ENCODE peak calls at places on chromosomes 3 and 15, in five cellular contexts. J is amniotic epithelial cell, D is NCI-H774, V is right lobe of liver, G is right cardiac atrium. B is an unnamed sample.
A peak's percentile ranks its signal among the peaks of the same experiment; 100 is the strongest.

GRCh38 chr3:121473001-121473400 is 72.8 kb downstream of the POLQ start:
- DNase-seq in J (no peak), D (no peak), V (no peak), G (no peak), B (no peak)

GRCh38 chr3:15768421-15769255 is 29.1 kb downstream of the ANKRD28 start:
- DNase-seq in J (peak; percentile 97), D (peak; percentile 4), V (peak; percentile 73), G (peak; percentile 10), B (no peak)

GRCh38 chr15:55535436-55535835 is 27.4 kb upstream of the DNAAF4 start:
- DNase-seq in J (no peak), D (no peak), V (no peak), G (no peak), B (no peak)

GRCh38 chr3:46670000-46670890 is 23.2 kb downstream of the ALS2CL start:
- DNase-seq in J (no peak), D (no peak), V (peak; percentile 33), G (no peak), B (peak; percentile 17)

GRCh38 chr3:134992180-134992579 is 197.1 kb downstream of the EPHB1 start:
- DNase-seq in J (no peak), D (no peak), V (no peak), G (no peak), B (no peak)

GRCh38 chr15:41501191-41501917 is 7.7 kb downstream of the ITPKA start:
- DNase-seq in J (no peak), D (no peak), V (no peak), G (no peak), B (no peak)

GRCh38 chr15:90074916-90075315 is 27.4 kb downstream of the IDH2 start:
- DNase-seq in J (no peak), D (no peak), V (no peak), G (no peak), B (no peak)

GRCh38 chr3:12948891-12949711 is 107.7 kb upstream of the RPL32 start:
- DNase-seq in J (peak; percentile 58), D (no peak), V (no peak), G (no peak), B (no peak)

GRCh38 chr15:28017423-28017924 is 81.6 kb downstream of the OCA2 start:
- DNase-seq in J (no peak), D (no peak), V (peak; percentile 82), G (no peak), B (no peak)

GRCh38 chr15:65980824-65981456 is 111.6 kb downstream of the RAB11A start:
- DNase-seq in J (peak; percentile 84), D (peak; percentile 18), V (peak; percentile 59), G (peak; percentile 52), B (peak; percentile 25)

GRCh38 chr15:57861805-57862586 is 155.5 kb downstream of the POLR2M start:
- DNase-seq in J (peak; percentile 66), D (no peak), V (no peak), G (no peak), B (no peak)

GRCh38 chr3:65713016-65713415 is 325.7 kb downstream of the MAGI1 start:
- DNase-seq in J (peak; percentile 90), D (no peak), V (no peak), G (no peak), B (no peak)

GRCh38 chr3:10683106-10683505 is 132.9 kb upstream of the SLC6A11 start:
- DNase-seq in J (peak; percentile 4), D (no peak), V (no peak), G (no peak), B (no peak)

GRCh38 chr3:85254738-85255137 is 295.9 kb downstream of the CADM2 start:
- DNase-seq in J (no peak), D (no peak), V (no peak), G (no peak), B (no peak)

GRCh38 chr3:149784064-149784704 is 8.2 kb downstream of the ANKUB1 start:
- DNase-seq in J (peak; percentile 70), D (no peak), V (no peak), G (no peak), B (no peak)

GRCh38 chr15:65414841-65415621 is 7.7 kb downstream of the IGDCC4 start:
- DNase-seq in J (no peak), D (peak; percentile 19), V (no peak), G (peak; percentile 27), B (no peak)

GRCh38 chr15:25088261-25088790 is 133.5 kb downstream of the SNRPN start:
- DNase-seq in J (no peak), D (no peak), V (peak; percentile 14), G (no peak), B (no peak)

GRCh38 chr15:100336061-100336460 is 5.7 kb downstream of the ADAMTS17 start:
- DNase-seq in J (no peak), D (no peak), V (no peak), G (no peak), B (no peak)

GRCh38 chr3:14845180-14845579 is 26.4 kb downstream of the FGD5 start:
- DNase-seq in J (no peak), D (no peak), V (no peak), G (no peak), B (no peak)

GRCh38 chr15:91291673-91292072 is 191.6 kb downstream of the SV2B start:
- DNase-seq in J (peak; percentile 2), D (no peak), V (no peak), G (no peak), B (no peak)

GRCh38 chr3:72131899-72132298 is 347.0 kb upstream of the PROK2 start:
- DNase-seq in J (no peak), D (no peak), V (no peak), G (no peak), B (no peak)

GRCh38 chr3:12879191-12879815 is 37.9 kb upstream of the RPL32 start:
- DNase-seq in J (peak; percentile 27), D (no peak), V (no peak), G (no peak), B (no peak)

GRCh38 chr3:190131329-190131728 is 10.6 kb upstream of the P3H2 start:
- DNase-seq in J (peak; percentile 82), D (no peak), V (no peak), G (no peak), B (no peak)

GRCh38 chr15:49215768-49216739 is 46.0 kb downstream of the GALK2 start:
- DNase-seq in J (no peak), D (peak; percentile 18), V (no peak), G (peak; percentile 29), B (no peak)

GRCh38 chr15:70166506-70167087 is 68.9 kb upstream of the TLE3 start:
- DNase-seq in J (no peak), D (no peak), V (no peak), G (no peak), B (no peak)

GRCh38 chr15:40567111-40567510 is 2.0 kb upstream of the RPUSD2 start:
- DNase-seq in J (no peak), D (no peak), V (no peak), G (no peak), B (no peak)

GRCh38 chr3:19474169-19474568 is 325.9 kb downstream of the KCNH8 start:
- DNase-seq in J (no peak), D (no peak), V (no peak), G (no peak), B (no peak)

GRCh38 chr3:126693921-126694320 is 10.1 kb upstream of the CHCHD6 start:
- DNase-seq in J (no peak), D (no peak), V (no peak), G (no peak), B (no peak)